ENCODE peak calls at places on chromosomes 1 and 21, in seven cellular contexts. G is stimulated activated CD8-positive, alpha-beta memory T cell treated with anti-CD3 and anti-CD28 coated beads, Interleukin-7, amount 100 ng/mL, for 1 hour; N is ovary; I is HT-29; D is activated naive CD8-positive, alpha-beta T cell treated with anti-CD3 and anti-CD28 coated beads, Interleukin-2, amount 50 U/mL, for 24 hours; R is progenitor cell of endocrine pancreas; L is substantia nigra. K is an unnamed sample.
A peak's percentile ranks its signal among the peaks of the same experiment; 100 is the strongest.

GRCh38 chr1:109235137-109235536 is 14.2 kb upstream of the CELSR2 start:
- DNase-seq in G (no peak), N (no peak), I (no peak), D (no peak), R (no peak), L (no peak), K (no peak)

GRCh38 chr1:53449026-53449425 is 10.2 kb upstream of the DMRTB1 start:
- DNase-seq in G (no peak), N (no peak), I (no peak), D (no peak), R (no peak), L (no peak), K (no peak)

GRCh38 chr1:248858096-248858890 is 592 bp downstream of the ZNF692 start:
- DNase-seq in G (no peak), N (peak; percentile 56), I (peak; percentile 85), D (peak; percentile 46), R (peak; percentile 80), L (no peak), K (peak; percentile 75)

GRCh38 chr1:170214980-170215910 is 69.5 kb downstream of the NTMT2 start:
- DNase-seq in G (no peak), N (no peak), I (no peak), D (no peak), R (no peak), L (no peak), K (no peak)

GRCh38 chr1:93623875-93624274 is 57.8 kb downstream of the BCAR3 start:
- DNase-seq in G (no peak), N (no peak), I (no peak), D (no peak), R (no peak), L (no peak), K (no peak)

GRCh38 chr1:241163363-241163762 is 193.6 kb downstream of the RGS7 start:
- DNase-seq in G (no peak), N (no peak), I (no peak), D (no peak), R (no peak), L (no peak), K (no peak)

GRCh38 chr1:221525749-221526148 is 216.1 kb downstream of the DUSP10 start:
- DNase-seq in G (no peak), N (no peak), I (no peak), D (no peak), R (no peak), L (no peak), K (no peak)

GRCh38 chr1:4515727-4516289 is 138.6 kb upstream of the AJAP1 start:
- DNase-seq in G (no peak), N (no peak), I (no peak), D (no peak), R (no peak), L (no peak), K (no peak)

GRCh38 chr21:30257773-30258172 is 25.0 kb downstream of the KRTAP24-1 start:
- DNase-seq in G (no peak), N (no peak), I (peak; percentile 38), D (no peak), R (no peak), L (no peak), K (peak; percentile 34)

GRCh38 chr1:20361805-20362381 is 71.2 kb downstream of the VWA5B1 start:
- DNase-seq in G (no peak), N (peak; percentile 43), I (peak; percentile 81), D (peak; percentile 61), R (peak; percentile 83), L (peak; percentile 58), K (peak; percentile 89)

GRCh38 chr1:16088996-16089395 is 15.5 kb upstream of the FAM131C start:
- DNase-seq in G (no peak), N (no peak), I (peak; percentile 82), D (no peak), R (no peak), L (no peak), K (no peak)

GRCh38 chr1:100075773-100076172 is 57.0 kb downstream of the SASS6 start:
- DNase-seq in G (no peak), N (no peak), I (no peak), D (no peak), R (no peak), L (no peak), K (no peak)

GRCh38 chr1:90763930-90764329 is 46.8 kb upstream of the BARHL2 start:
- DNase-seq in G (no peak), N (no peak), I (no peak), D (no peak), R (no peak), L (no peak), K (no peak)

GRCh38 chr1:228101614-228101993 is 1.5 kb downstream of the C1orf35 start:
- DNase-seq in G (no peak), N (no peak), I (no peak), D (no peak), R (no peak), L (no peak), K (no peak)

GRCh38 chr1:206685256-206685748 is 597 bp downstream of the MAPKAPK2 start:
- DNase-seq in G (no peak), N (peak; percentile 36), I (no peak), D (peak; percentile 58), R (peak; percentile 17), L (peak; percentile 25), K (peak; percentile 39)

GRCh38 chr1:147748687-147749350 is 11.6 kb downstream of the GJA5 start:
- DNase-seq in G (no peak), N (no peak), I (no peak), D (no peak), R (no peak), L (no peak), K (no peak)

GRCh38 chr1:16249838-16250241 is 12.9 kb upstream of the CPLANE2 start:
- DNase-seq in G (no peak), N (peak; percentile 66), I (no peak), D (no peak), R (no peak), L (no peak), K (no peak)

GRCh38 chr1:112866151-112866550 is 89.8 kb downstream of the SLC16A1 start:
- DNase-seq in G (no peak), N (no peak), I (no peak), D (no peak), R (no peak), L (no peak), K (no peak)

GRCh38 chr1:179831852-179832699 is 45.5 kb downstream of the TOR1AIP2 start:
- DNase-seq in G (no peak), N (no peak), I (no peak), D (no peak), R (no peak), L (no peak), K (no peak)

GRCh38 chr1:3323791-3324703 is 130.4 kb upstream of the ARHGEF16 start:
- DNase-seq in G (no peak), N (no peak), I (no peak), D (no peak), R (no peak), L (no peak), K (no peak)

GRCh38 chr1:30720271-30721223 is 2.8 kb downstream of the MATN1 start:
- DNase-seq in G (no peak), N (no peak), I (no peak), D (no peak), R (no peak), L (no peak), K (no peak)

GRCh38 chr1:185439727-185440415 is 122.8 kb upstream of the IVNS1ABP start:
- DNase-seq in G (no peak), N (no peak), I (no peak), D (no peak), R (no peak), L (no peak), K (no peak)

GRCh38 chr1:118360817-118361216 is 175.8 kb upstream of the SPAG17 start:
- DNase-seq in G (no peak), N (no peak), I (no peak), D (no peak), R (no peak), L (no peak), K (no peak)

GRCh38 chr1:48405400-48405799 is 66.6 kb downstream of the SPATA6 start:
- DNase-seq in G (no peak), N (no peak), I (no peak), D (no peak), R (no peak), L (no peak), K (no peak)

GRCh38 chr21:15729674-15730483 is at the start of gene USP25:
- DNase-seq in G (peak; percentile 80), N (peak; percentile 86), I (peak; percentile 81), D (peak; percentile 82), R (peak; percentile 87), L (peak; percentile 81), K (peak; percentile 87)

GRCh38 chr1:47333922-47334764 is 553 bp downstream of the CMPK1 start:
- DNase-seq in G (peak; percentile 26), N (peak; percentile 70), I (peak; percentile 88), D (peak; percentile 76), R (peak; percentile 63), L (peak; percentile 74), K (peak; percentile 83)

GRCh38 chr1:155017946-155018316 is 15.3 kb downstream of the ZBTB7B start:
- DNase-seq in G (no peak), N (peak; percentile 35), I (no peak), D (no peak), R (no peak), L (no peak), K (no peak)

GRCh38 chr1:116986531-116987255 is 14.9 kb upstream of the CD101 start:
- DNase-seq in G (no peak), N (no peak), I (no peak), D (peak; percentile 39), R (no peak), L (no peak), K (no peak)

GRCh38 chr1:214367841-214368240 is 86.9 kb downstream of the SMYD2 start:
- DNase-seq in G (no peak), N (no peak), I (no peak), D (no peak), R (no peak), L (no peak), K (no peak)

GRCh38 chr1:246564839-246565750 is 966 bp downstream of the TFB2M start:
- DNase-seq in G (no peak), N (no peak), I (no peak), D (no peak), R (no peak), L (no peak), K (peak; percentile 6)

GRCh38 chr1:56120021-56120420 is 459.3 kb downstream of the PLPP3 start:
- DNase-seq in G (no peak), N (no peak), I (no peak), D (no peak), R (no peak), L (no peak), K (no peak)

GRCh38 chr1:40783001-40783905 is at the start of gene KCNQ4:
- DNase-seq in G (no peak), N (peak; percentile 61), I (peak; percentile 18), D (no peak), R (peak; percentile 48), L (no peak), K (peak; percentile 31)

GRCh38 chr1:244020086-244020485 is 31.0 kb upstream of the ZBTB18 start:
- DNase-seq in G (no peak), N (no peak), I (no peak), D (no peak), R (no peak), L (no peak), K (no peak)

GRCh38 chr1:231603598-231604275 is 22.9 kb upstream of the DISC1 start:
- DNase-seq in G (no peak), N (no peak), I (peak; percentile 82), D (peak; percentile 24), R (peak; percentile 12), L (peak; percentile 39), K (peak; percentile 39)

GRCh38 chr1:245310605-245311531 is 156.1 kb downstream of the KIF26B start:
- DNase-seq in G (no peak), N (no peak), I (no peak), D (no peak), R (no peak), L (no peak), K (peak; percentile 23)

GRCh38 chr1:233505130-233505529 is 108.8 kb upstream of the KCNK1 start:
- DNase-seq in G (no peak), N (no peak), I (no peak), D (no peak), R (no peak), L (no peak), K (no peak)

K was measured in endothelial cell.